ENCODE peak calls at places on chromosomes 2 and 18, in four cellular contexts. Z, U, D and P are unnamed samples.

GRCh38 chr2:188984680-188985079 is 10.5 kb downstream of the COL3A1 start:
- DNase-seq in Z (no peak), U (no peak), D (no peak), P (no peak)

GRCh38 chr2:24015562-24016375 is 5.9 kb downstream of the MFSD2B start:
- DNase-seq in Z (peak), U (no peak), D (peak), P (no peak)

GRCh38 chr2:146661494-146662096 is 1183.2 kb upstream of the ACVR2A start:
- DNase-seq in Z (peak), U (no peak), D (peak), P (no peak)

GRCh38 chr18:55416791-55417190 is 171.2 kb downstream of the TCF4 start:
- DNase-seq in Z (no peak), U (no peak), D (peak), P (no peak)

GRCh38 chr2:159028776-159029175 is 60.3 kb downstream of the TANC1 start:
- DNase-seq in Z (no peak), U (no peak), D (no peak), P (no peak)

GRCh38 chr18:75070625-75071483 is 138.1 kb downstream of the PTGR3 start:
- DNase-seq in Z (peak), U (no peak), D (no peak), P (no peak)

GRCh38 chr2:74493546-74493945 is 5.9 kb downstream of the LBX2 start:
- DNase-seq in Z (no peak), U (no peak), D (no peak), P (no peak)

GRCh38 chr2:49687873-49688272 is 533.6 kb upstream of the FSHR start:
- DNase-seq in Z (no peak), U (no peak), D (no peak), P (no peak)

GRCh38 chr2:100451734-100452133 is 18.5 kb upstream of the NMS start:
- DNase-seq in Z (no peak), U (no peak), D (no peak), P (no peak)

GRCh38 chr2:176552456-176553135 is 283.4 kb downstream of the MTX2 start:
- DNase-seq in Z (no peak), U (no peak), D (no peak), P (no peak)

GRCh38 chr2:176554107-176555048 is 285.1 kb downstream of the MTX2 start:
- DNase-seq in Z (peak), U (peak), D (peak), P (no peak)

GRCh38 chr2:176555112-176555511 is 285.9 kb downstream of the MTX2 start:
- DNase-seq in Z (no peak), U (no peak), D (no peak), P (no peak)

GRCh38 chr2:176555781-176556180 is 286.5 kb downstream of the MTX2 start:
- DNase-seq in Z (no peak), U (peak), D (no peak), P (peak)

GRCh38 chr2:176553685-176554106 is 284.5 kb downstream of the MTX2 start:
- DNase-seq in Z (no peak), U (peak), D (peak), P (peak)
- TF ChIP-seq TEAD4 in Z (no peak), U (no peak), D (no peak), P (no peak)

DNA sequence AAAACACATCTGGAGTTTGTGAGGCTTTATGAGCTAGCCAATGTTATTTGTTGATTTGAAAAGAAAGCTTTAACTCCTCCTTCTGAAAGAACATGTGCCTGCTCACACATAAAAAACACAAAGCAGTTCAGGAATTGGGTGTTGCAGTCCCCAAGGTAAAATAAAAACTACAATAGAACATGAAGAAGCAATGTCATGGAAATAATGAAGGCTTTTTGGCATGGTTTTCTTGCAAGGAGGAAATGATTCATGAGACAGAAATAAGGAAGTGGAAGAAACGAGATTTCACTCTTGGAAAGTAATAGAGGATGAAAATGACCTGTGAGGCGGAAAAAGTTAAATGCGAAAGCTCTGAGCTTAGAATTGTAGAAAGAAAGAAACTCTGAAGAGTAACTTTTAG is 81.1 kb downstream of the TRIB2 start:
- DNase-seq in Z (no peak), U (no peak), D (no peak), P (no peak)
- TF ChIP-seq TEAD4 in Z (no peak), U (no peak), D (no peak), P (no peak)

DNA sequence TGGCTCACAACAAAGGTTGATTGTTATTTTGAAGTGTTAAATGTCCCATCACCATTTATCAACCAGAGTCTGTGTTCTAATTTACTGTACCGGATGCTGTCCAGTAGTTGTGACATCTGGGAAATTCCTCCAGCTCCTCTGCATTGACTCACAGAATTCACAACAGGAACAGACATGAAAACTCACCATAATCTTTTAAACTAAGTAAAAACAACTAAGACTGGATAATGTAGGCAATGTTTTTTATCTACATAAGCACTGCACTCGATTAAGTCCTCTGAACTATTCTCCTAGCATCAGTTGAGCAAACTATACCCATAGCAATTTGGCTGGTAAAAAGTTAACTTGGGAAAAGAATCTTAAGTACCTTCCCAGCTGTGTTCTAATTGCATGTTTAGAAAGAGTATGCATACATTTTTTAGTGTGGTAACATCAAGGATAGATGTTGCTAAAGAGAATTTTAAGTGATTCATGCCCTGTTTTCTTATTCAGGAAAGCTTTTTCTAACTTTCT is 42.9 kb upstream of the MYO1B start:
- DNase-seq in Z (no peak), U (no peak), D (no peak), P (no peak)
- TF ChIP-seq TEAD4 in Z (no peak), U (no peak), D (no peak), P (no peak)

DNA sequence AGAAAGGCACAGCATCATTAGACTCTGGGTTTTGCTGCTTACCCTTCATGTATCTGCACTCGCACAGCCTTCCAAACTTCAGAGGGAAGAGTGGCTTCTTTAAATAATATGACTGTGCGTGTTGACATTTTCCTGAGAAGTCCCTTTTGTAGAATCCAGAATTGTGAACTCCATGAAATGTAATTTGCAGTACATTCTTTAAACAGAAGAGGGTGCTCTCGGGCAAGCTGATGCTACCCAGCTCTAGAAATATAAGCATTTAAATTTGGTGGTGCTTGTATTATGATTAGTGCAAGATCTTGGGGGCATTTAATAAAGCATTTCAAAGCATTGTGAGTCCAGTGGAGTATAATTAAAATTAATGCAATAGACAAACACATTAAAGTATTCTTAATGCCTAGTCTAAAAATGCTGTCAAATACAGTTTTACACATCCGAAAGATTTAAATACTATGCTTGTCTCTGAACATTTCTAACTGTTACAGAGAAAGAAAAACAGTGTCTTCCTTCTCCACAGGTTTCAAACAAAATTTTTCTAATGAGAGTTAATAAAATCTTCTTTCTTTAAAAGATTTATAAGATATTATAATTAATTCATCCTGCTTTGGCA is 17.3 kb upstream of the GTF2A1L start:
- DNase-seq in Z (peak), U (no peak), D (peak), P (no peak)
- TF ChIP-seq TEAD4 in Z (no peak), U (no peak), D (no peak), P (no peak)

DNA sequence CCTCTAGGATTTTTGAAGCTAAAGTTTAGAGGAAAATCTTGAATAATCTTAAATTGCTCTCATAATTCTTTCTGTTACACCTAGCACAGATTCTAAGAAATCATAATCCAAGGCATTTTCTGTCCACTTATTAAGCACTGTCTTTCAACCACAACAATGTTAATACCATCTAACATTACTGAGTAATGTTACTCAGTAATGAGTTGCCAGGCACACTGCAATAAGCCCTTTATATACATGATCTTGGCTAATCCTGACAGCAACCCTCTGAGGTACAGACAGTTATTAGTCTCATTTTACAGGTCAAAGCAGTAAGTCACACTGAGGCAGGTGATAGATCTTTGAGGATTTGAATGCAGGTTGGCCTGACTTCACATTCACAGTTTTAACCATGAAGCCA is 291.9 kb downstream of the ALK start:
- DNase-seq in Z (no peak), U (no peak), D (no peak), P (no peak)
- TF ChIP-seq TEAD4 in Z (no peak), U (no peak), D (no peak), P (no peak)

GRCh38 chr2:160666019-160666676 is 172.5 kb upstream of the RBMS1 start:
- DNase-seq in Z (no peak), U (no peak), D (peak), P (no peak)
- TF ChIP-seq TEAD4 in Z (no peak), U (no peak), D (peak), P (no peak)